ENCODE peak calls at places on chromosomes 3 and 15, in four cellular contexts. One of them, this sample, is unnamed.
A peak's percentile ranks its signal among the peaks of the same experiment; 100 is the strongest.

GRCh38 chr3:129663045-129663446 is 56.6 kb upstream of the PLXND1 start:
- DNase-seq in HCT116: peak; percentile 93
- DNase-seq in lower leg skin: no peak
- DNase-seq in sigmoid colon: no peak
- DNase-seq in this sample: no peak

GRCh38 chr15:33737687-33738606 is 230.3 kb upstream of the CHRM5 start:
- DNase-seq in HCT116: peak; percentile 16
- DNase-seq in lower leg skin: no peak
- DNase-seq in sigmoid colon: no peak
- DNase-seq in this sample: no peak

GRCh38 chr15:81271761-81272644 is 51.9 kb downstream of the STARD5 start:
- DNase-seq in HCT116: no peak
- DNase-seq in lower leg skin: peak; percentile 62
- DNase-seq in sigmoid colon: no peak
- DNase-seq in this sample: no peak

GRCh38 chr15:73305331-73306211 is 63.2 kb downstream of the HCN4 start:
- DNase-seq in HCT116: peak; percentile 61
- DNase-seq in lower leg skin: no peak
- DNase-seq in sigmoid colon: no peak
- DNase-seq in this sample: no peak

GRCh38 chr15:74768771-74769342 is 13.0 kb upstream of the CSK start:
- DNase-seq in HCT116: peak; percentile 42
- DNase-seq in lower leg skin: peak; percentile 92
- DNase-seq in sigmoid colon: no peak
- DNase-seq in this sample: peak; percentile 80

GRCh38 chr3:13525827-13526625 is 22.9 kb upstream of the FBLN2 start:
- DNase-seq in HCT116: no peak
- DNase-seq in lower leg skin: no peak
- DNase-seq in sigmoid colon: no peak
- DNase-seq in this sample: peak; percentile 77

GRCh38 chr3:71265365-71265935 is 318.1 kb downstream of the FOXP1 start:
- DNase-seq in HCT116: no peak
- DNase-seq in lower leg skin: no peak
- DNase-seq in sigmoid colon: no peak
- DNase-seq in this sample: no peak

GRCh38 chr3:133670525-133670995 is 8.8 kb upstream of the TOPBP1 start:
- DNase-seq in HCT116: no peak
- DNase-seq in lower leg skin: no peak
- DNase-seq in sigmoid colon: no peak
- DNase-seq in this sample: no peak

GRCh38 chr3:78725703-78726246 is 1042.0 kb downstream of the ROBO1 start:
- DNase-seq in HCT116: no peak
- DNase-seq in lower leg skin: no peak
- DNase-seq in sigmoid colon: no peak
- DNase-seq in this sample: no peak

GRCh38 chr15:78088773-78089080 is 3.6 kb upstream of the SH2D7 start:
- DNase-seq in HCT116: no peak
- DNase-seq in lower leg skin: no peak
- DNase-seq in sigmoid colon: peak; percentile 30
- DNase-seq in this sample: no peak

GRCh38 chr3:43104039-43104438 is 1.8 kb downstream of the POMGNT2 start:
- DNase-seq in HCT116: no peak
- DNase-seq in lower leg skin: no peak
- DNase-seq in sigmoid colon: no peak
- DNase-seq in this sample: no peak

GRCh38 chr15:68352401-68353062 is 75.0 kb downstream of the FEM1B start:
- DNase-seq in HCT116: peak; percentile 35
- DNase-seq in lower leg skin: peak; percentile 89
- DNase-seq in sigmoid colon: peak; percentile 90
- DNase-seq in this sample: peak; percentile 56

GRCh38 chr3:43531835-43532234 is 90.0 kb downstream of the ANO10 start:
- DNase-seq in HCT116: no peak
- DNase-seq in lower leg skin: no peak
- DNase-seq in sigmoid colon: no peak
- DNase-seq in this sample: no peak

GRCh38 chr15:40857601-40858351 is 13.9 kb downstream of the SPINT1 start:
- DNase-seq in HCT116: no peak
- DNase-seq in lower leg skin: peak; percentile 96
- DNase-seq in sigmoid colon: peak; percentile 85
- DNase-seq in this sample: no peak

GRCh38 chr3:156552973-156553372 is 1.9 kb downstream of the SSR3 start:
- DNase-seq in HCT116: no peak
- DNase-seq in lower leg skin: no peak
- DNase-seq in sigmoid colon: no peak
- DNase-seq in this sample: no peak

GRCh38 chr15:90000175-90000923 is 775 bp upstream of the ZNF710 start:
- DNase-seq in HCT116: no peak
- DNase-seq in lower leg skin: peak; percentile 91
- DNase-seq in sigmoid colon: peak; percentile 72
- DNase-seq in this sample: no peak
- H3K4me3 ChIP-seq in HCT116: peak overlapping the region; percentile 73
- H3K4me3 ChIP-seq in lower leg skin: peak overlapping the region; percentile 44
- H3K4me3 ChIP-seq in sigmoid colon: peak overlapping the region; percentile 78
- H3K4me3 ChIP-seq in this sample: peak overlapping the region; percentile 30

DNA sequence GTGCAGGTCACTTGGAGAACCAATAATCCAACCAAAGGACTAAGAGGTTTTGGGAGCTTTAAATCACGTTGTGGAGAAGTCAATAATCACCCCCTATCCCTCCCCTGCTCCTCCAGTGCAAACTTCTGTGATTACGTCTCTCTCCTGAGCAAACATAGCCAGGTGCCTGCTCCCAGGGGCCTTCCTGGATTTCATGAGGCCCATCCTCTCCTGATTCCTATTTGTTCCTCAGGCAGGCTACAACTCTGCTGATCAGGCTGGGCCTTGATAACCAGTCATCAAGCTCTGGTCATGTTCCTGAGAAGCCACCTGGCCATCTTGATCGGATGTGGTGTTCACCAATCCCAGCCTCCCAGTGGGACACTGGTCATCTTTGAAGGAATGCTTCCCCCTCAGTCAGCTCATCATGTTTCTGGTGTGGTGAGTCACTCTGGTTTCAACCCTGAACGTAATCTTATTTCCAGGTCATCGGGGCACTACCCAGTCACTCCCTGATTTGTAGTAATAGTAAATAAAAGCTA is 2.9 kb upstream of the ZNF710 start:
- DNase-seq in HCT116: peak; percentile 69
- DNase-seq in lower leg skin: no peak
- DNase-seq in sigmoid colon: no peak
- DNase-seq in this sample: no peak
- TF ChIP-seq POLR2A in HCT116: no peak
- TF ChIP-seq POLR2A in lower leg skin: no peak
- TF ChIP-seq POLR2A in sigmoid colon: no peak
- TF ChIP-seq POLR2A in this sample: no peak

DNA sequence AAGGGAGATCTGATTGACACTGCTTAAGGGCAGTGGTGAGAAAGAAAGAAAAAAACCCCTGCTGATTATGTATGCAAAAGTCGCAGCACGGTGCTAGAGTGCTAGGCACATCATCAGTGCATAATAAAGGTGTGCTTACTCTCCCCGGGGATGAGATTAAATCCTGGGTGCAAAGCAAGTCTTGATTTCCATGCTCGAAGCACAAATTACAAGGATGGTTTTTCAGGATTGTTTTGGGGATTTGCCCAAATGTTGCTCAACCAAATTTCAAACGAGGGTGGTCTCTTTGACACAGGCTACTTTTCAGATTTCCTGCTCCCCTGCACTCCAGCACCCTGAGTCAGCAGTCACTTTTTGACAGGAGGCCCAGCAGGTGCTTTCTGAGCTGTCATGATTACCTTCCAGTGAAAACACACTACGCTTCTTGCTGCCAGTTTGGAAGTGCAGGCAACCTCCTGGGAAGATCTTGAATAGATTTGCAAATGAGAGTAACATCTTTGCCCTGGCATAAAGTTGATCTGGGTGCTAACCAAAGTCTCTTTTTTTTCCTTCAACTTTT is 167.5 kb upstream of the TRIM42 start:
- DNase-seq in HCT116: no peak
- DNase-seq in lower leg skin: no peak
- DNase-seq in sigmoid colon: no peak
- DNase-seq in this sample: no peak
- H3K4me3 ChIP-seq in HCT116: no peak overlapping the region
- H3K4me3 ChIP-seq in lower leg skin: no peak overlapping the region
- H3K4me3 ChIP-seq in sigmoid colon: no peak overlapping the region
- H3K4me3 ChIP-seq in this sample: no peak overlapping the region

GRCh38 chr15:39300451-39301153 is 280.3 kb upstream of the THBS1 start:
- DNase-seq in HCT116: no peak
- DNase-seq in lower leg skin: no peak
- DNase-seq in sigmoid colon: no peak
- DNase-seq in this sample: no peak

GRCh38 chr15:39298563-39298962 is 282.3 kb upstream of the THBS1 start:
- DNase-seq in HCT116: no peak
- DNase-seq in lower leg skin: no peak
- DNase-seq in sigmoid colon: no peak
- DNase-seq in this sample: no peak

GRCh38 chr15:39296955-39297354 is 283.9 kb upstream of the THBS1 start:
- DNase-seq in HCT116: no peak
- DNase-seq in lower leg skin: no peak
- DNase-seq in sigmoid colon: no peak
- DNase-seq in this sample: no peak

GRCh38 chr15:39301589-39301999 is 279.3 kb upstream of the THBS1 start:
- DNase-seq in HCT116: no peak
- DNase-seq in lower leg skin: no peak
- DNase-seq in sigmoid colon: no peak
- DNase-seq in this sample: no peak

GRCh38 chr15:39299506-39300267 is 281.2 kb upstream of the THBS1 start:
- DNase-seq in HCT116: no peak
- DNase-seq in lower leg skin: no peak
- DNase-seq in sigmoid colon: no peak
- DNase-seq in this sample: no peak
- TF ChIP-seq POLR2A in HCT116: no peak
- TF ChIP-seq POLR2A in lower leg skin: no peak
- TF ChIP-seq POLR2A in sigmoid colon: no peak
- TF ChIP-seq POLR2A in this sample: no peak

DNA sequence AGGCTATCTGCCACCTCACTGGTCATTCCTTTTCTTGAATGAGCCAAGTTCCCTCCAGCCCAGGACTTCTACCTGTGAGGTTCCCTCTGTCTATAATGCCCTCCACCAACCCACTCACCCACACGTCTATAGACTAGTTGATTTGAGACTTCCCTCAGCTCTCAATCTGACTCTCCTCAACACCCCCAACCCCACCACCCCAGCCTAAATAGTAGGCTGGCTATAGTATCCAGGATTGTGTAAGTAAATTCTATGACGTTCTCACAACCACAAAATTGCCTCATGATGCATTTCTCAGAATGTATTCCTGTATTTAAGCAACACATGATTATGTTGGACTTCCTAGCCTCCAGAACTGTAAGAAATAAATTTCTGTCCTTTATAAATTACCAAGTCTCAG is 2.2 kb downstream of the PLSCR1 start:
- DNase-seq in HCT116: no peak
- DNase-seq in lower leg skin: no peak
- DNase-seq in sigmoid colon: no peak
- DNase-seq in this sample: no peak
- H3K4me3 ChIP-seq in HCT116: no peak overlapping the region
- H3K4me3 ChIP-seq in lower leg skin: no peak overlapping the region
- H3K4me3 ChIP-seq in sigmoid colon: peak overlapping the region; percentile 92
- H3K4me3 ChIP-seq in this sample: no peak overlapping the region

DNA sequence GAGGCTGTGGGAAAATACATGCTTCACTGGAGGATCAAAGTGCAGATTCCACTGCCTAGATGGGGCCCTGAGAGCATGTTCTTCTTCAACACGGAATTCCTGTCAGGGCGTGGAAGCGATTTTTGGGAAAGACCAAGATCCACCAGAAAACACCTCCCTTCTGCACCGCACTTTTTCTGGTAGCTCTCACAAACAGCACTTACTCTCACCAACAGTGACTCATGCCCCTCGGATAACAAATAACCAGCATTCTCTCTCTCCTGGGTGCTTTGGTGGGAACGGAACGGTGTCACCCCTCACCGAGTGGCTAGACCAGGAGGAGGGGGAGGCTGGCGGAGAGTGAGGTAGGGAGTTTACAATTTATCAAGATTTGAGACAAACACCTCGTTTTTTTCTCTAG is 40.1 kb downstream of the ADAMTSL3 start:
- DNase-seq in HCT116: no peak
- DNase-seq in lower leg skin: no peak
- DNase-seq in sigmoid colon: no peak
- DNase-seq in this sample: no peak
- TF ChIP-seq POLR2A in HCT116: no peak
- TF ChIP-seq POLR2A in lower leg skin: no peak
- TF ChIP-seq POLR2A in sigmoid colon: no peak
- TF ChIP-seq POLR2A in this sample: no peak

GRCh38 chr3:191330309-191330712 is at the start of gene UTS2B:
- DNase-seq in HCT116: peak; percentile 39
- DNase-seq in lower leg skin: no peak
- DNase-seq in sigmoid colon: no peak
- DNase-seq in this sample: no peak
- H3K4me3 ChIP-seq in HCT116: peak within 1 kb of the TSS; percentile 82
- H3K4me3 ChIP-seq in lower leg skin: peak within 1 kb of the TSS; percentile 92
- H3K4me3 ChIP-seq in sigmoid colon: peak within 1 kb of the TSS; percentile 88
- H3K4me3 ChIP-seq in this sample: peak within 1 kb of the TSS; percentile 62

GRCh38 chr15:64386291-64386690 is 1.3 kb upstream of the TRIP4 start:
- DNase-seq in HCT116: no peak
- DNase-seq in lower leg skin: peak; percentile 48
- DNase-seq in sigmoid colon: peak; percentile 53
- DNase-seq in this sample: no peak

GRCh38 chr15:64383760-64384159 is 2.5 kb upstream of the PCLAF start:
- DNase-seq in HCT116: no peak
- DNase-seq in lower leg skin: no peak
- DNase-seq in sigmoid colon: no peak
- DNase-seq in this sample: no peak

GRCh38 chr15:64387562-64388168 is at the start of gene TRIP4:
- DNase-seq in HCT116: peak; percentile 93
- DNase-seq in lower leg skin: peak; percentile 99
- DNase-seq in sigmoid colon: peak; percentile 97
- DNase-seq in this sample: peak; percentile 99
- TF ChIP-seq POLR2A in HCT116: peak; percentile 91
- TF ChIP-seq POLR2A in lower leg skin: no peak
- TF ChIP-seq POLR2A in sigmoid colon: peak; percentile 33
- TF ChIP-seq POLR2A in this sample: peak; percentile 56

GRCh38 chr3:113743006-113743639 is 2.9 kb downstream of the NAA50 start:
- DNase-seq in HCT116: no peak
- DNase-seq in lower leg skin: no peak
- DNase-seq in sigmoid colon: no peak
- DNase-seq in this sample: no peak
- H3K4me3 ChIP-seq in HCT116: no peak overlapping the region
- H3K4me3 ChIP-seq in lower leg skin: no peak overlapping the region
- H3K4me3 ChIP-seq in sigmoid colon: no peak overlapping the region
- H3K4me3 ChIP-seq in this sample: no peak overlapping the region

GRCh38 chr3:29655016-29655415 is 374.1 kb downstream of the RBMS3 start:
- DNase-seq in HCT116: no peak
- DNase-seq in lower leg skin: no peak
- DNase-seq in sigmoid colon: no peak
- DNase-seq in this sample: no peak
- TF ChIP-seq POLR2A in HCT116: no peak
- TF ChIP-seq POLR2A in lower leg skin: no peak
- TF ChIP-seq POLR2A in sigmoid colon: no peak
- TF ChIP-seq POLR2A in this sample: no peak